ENCODE peak calls at places on chromosomes 16 and 17, in nine cellular contexts. One of them, this sample, is unnamed.

GRCh38 chr16:84214451-84215066 is 23.6 kb downstream of the ADAD2 start:
- DNase-seq in HL-60: no peak
- DNase-seq in mesendoderm: no peak
- DNase-seq in AG09319: no peak
- DNase-seq in activated CD8-positive, alpha-beta memory T cell treated with anti-CD3 and anti-CD28 coated beads for 4 hours: no peak
- DNase-seq in stomach: no peak
- DNase-seq in OCI-M1: no peak
- DNase-seq in IMR-90: no peak
- DNase-seq in AG10803: no peak
- DNase-seq in this sample: no peak

GRCh38 chr16:49277766-49278566 is 3.7 kb downstream of the CBLN1 start:
- DNase-seq in HL-60: no peak
- DNase-seq in mesendoderm: peak
- DNase-seq in AG09319: no peak
- DNase-seq in activated CD8-positive, alpha-beta memory T cell treated with anti-CD3 and anti-CD28 coated beads for 4 hours: no peak
- DNase-seq in stomach: no peak
- DNase-seq in OCI-M1: no peak
- DNase-seq in IMR-90: no peak
- DNase-seq in AG10803: no peak
- DNase-seq in this sample: no peak

GRCh38 chr17:17345686-17346427 is 42.7 kb downstream of the NT5M start:
- DNase-seq in HL-60: no peak
- DNase-seq in mesendoderm: no peak
- DNase-seq in AG09319: no peak
- DNase-seq in activated CD8-positive, alpha-beta memory T cell treated with anti-CD3 and anti-CD28 coated beads for 4 hours: no peak
- DNase-seq in stomach: peak
- DNase-seq in OCI-M1: no peak
- DNase-seq in IMR-90: no peak
- DNase-seq in AG10803: no peak
- DNase-seq in this sample: no peak

GRCh38 chr16:57411362-57411976 is 6.9 kb downstream of the CCL17 start:
- DNase-seq in HL-60: no peak
- DNase-seq in mesendoderm: no peak
- DNase-seq in AG09319: no peak
- DNase-seq in activated CD8-positive, alpha-beta memory T cell treated with anti-CD3 and anti-CD28 coated beads for 4 hours: no peak
- DNase-seq in stomach: no peak
- DNase-seq in OCI-M1: no peak
- DNase-seq in IMR-90: no peak
- DNase-seq in AG10803: no peak
- DNase-seq in this sample: no peak

GRCh38 chr16:15033309-15033707 is 22.6 kb downstream of the NTAN1 start:
- DNase-seq in HL-60: no peak
- DNase-seq in mesendoderm: no peak
- DNase-seq in AG09319: no peak
- DNase-seq in activated CD8-positive, alpha-beta memory T cell treated with anti-CD3 and anti-CD28 coated beads for 4 hours: no peak
- DNase-seq in stomach: no peak
- DNase-seq in OCI-M1: no peak
- DNase-seq in IMR-90: no peak
- DNase-seq in AG10803: no peak
- DNase-seq in this sample: no peak

GRCh38 chr17:58280480-58281217 is at the start of gene MPO:
- DNase-seq in HL-60: peak
- DNase-seq in mesendoderm: no peak
- DNase-seq in AG09319: no peak
- DNase-seq in activated CD8-positive, alpha-beta memory T cell treated with anti-CD3 and anti-CD28 coated beads for 4 hours: no peak
- DNase-seq in stomach: no peak
- DNase-seq in OCI-M1: no peak
- DNase-seq in IMR-90: no peak
- DNase-seq in AG10803: no peak
- DNase-seq in this sample: no peak

GRCh38 chr16:89534147-89534788 is 26.1 kb downstream of the SPG7 start:
- DNase-seq in HL-60: peak
- DNase-seq in mesendoderm: no peak
- DNase-seq in AG09319: no peak
- DNase-seq in activated CD8-positive, alpha-beta memory T cell treated with anti-CD3 and anti-CD28 coated beads for 4 hours: no peak
- DNase-seq in stomach: no peak
- DNase-seq in OCI-M1: no peak
- DNase-seq in IMR-90: no peak
- DNase-seq in AG10803: peak
- DNase-seq in this sample: peak

GRCh38 chr17:65312718-65313382 is 175.7 kb downstream of the RGS9 start:
- DNase-seq in HL-60: no peak
- DNase-seq in mesendoderm: peak
- DNase-seq in AG09319: no peak
- DNase-seq in activated CD8-positive, alpha-beta memory T cell treated with anti-CD3 and anti-CD28 coated beads for 4 hours: no peak
- DNase-seq in stomach: no peak
- DNase-seq in OCI-M1: no peak
- DNase-seq in IMR-90: no peak
- DNase-seq in AG10803: no peak
- DNase-seq in this sample: no peak

GRCh38 chr17:45222273-45222993 is 748 bp downstream of the FMNL1 start:
- DNase-seq in HL-60: no peak
- DNase-seq in mesendoderm: peak
- DNase-seq in AG09319: no peak
- DNase-seq in activated CD8-positive, alpha-beta memory T cell treated with anti-CD3 and anti-CD28 coated beads for 4 hours: no peak
- DNase-seq in stomach: no peak
- DNase-seq in OCI-M1: no peak
- DNase-seq in IMR-90: no peak
- DNase-seq in AG10803: no peak
- DNase-seq in this sample: peak

This sample was measured in KBM-7.